ENCODE peak calls at places on chromosomes 7 and 10, in eight cellular contexts. D, L, H, A, Y, J, K and W are unnamed samples.

GRCh38 chr10:119246862-119247549 is 39.6 kb downstream of the GRK5 start:
- DNase-seq in D (no peak), L (peak), H (peak), A (no peak), Y (no peak), J (no peak), K (no peak), W (peak)

GRCh38 chr10:92914478-92915066 is 66.3 kb downstream of the EXOC6 start:
- DNase-seq in D (peak), L (peak), H (no peak), A (peak), Y (peak), J (peak), K (no peak), W (peak)

GRCh38 chr10:44180321-44181154 is 204.4 kb downstream of the CXCL12 start:
- DNase-seq in D (no peak), L (peak), H (peak), A (peak), Y (peak), J (no peak), K (no peak), W (peak)

GRCh38 chr10:114849674-114850073 is 28.1 kb downstream of the FHIP2A start:
- DNase-seq in D (no peak), L (no peak), H (no peak), A (no peak), Y (no peak), J (no peak), K (no peak), W (no peak)

GRCh38 chr7:5635461-5636445 is 145.7 kb downstream of the RNF216 start:
- DNase-seq in D (no peak), L (no peak), H (no peak), A (no peak), Y (no peak), J (no peak), K (no peak), W (no peak)

GRCh38 chr7:101121996-101122932 is 4.6 kb upstream of the SERPINE1 start:
- DNase-seq in D (peak), L (peak), H (peak), A (peak), Y (peak), J (peak), K (no peak), W (no peak)

GRCh38 chr10:92156874-92157273 is 134.0 kb downstream of the CPEB3 start:
- DNase-seq in D (no peak), L (no peak), H (no peak), A (no peak), Y (no peak), J (no peak), K (no peak), W (no peak)

GRCh38 chr10:112783653-112784426 is 166.2 kb upstream of the TCF7L2 start:
- DNase-seq in D (no peak), L (no peak), H (no peak), A (no peak), Y (peak), J (no peak), K (no peak), W (no peak)

GRCh38 chr7:152527610-152528032 is 91.8 kb upstream of the KMT2C start:
- DNase-seq in D (no peak), L (no peak), H (no peak), A (no peak), Y (peak), J (no peak), K (no peak), W (no peak)

GRCh38 chr10:73968101-73968515 is 29.8 kb upstream of the VCL start:
- DNase-seq in D (no peak), L (no peak), H (no peak), A (no peak), Y (no peak), J (peak), K (no peak), W (peak)